ENCODE peak calls at places on chromosomes 3 and 15, in four cellular contexts. K is HepG2, J is K562, Q is GM12878. M is an unnamed sample.

GRCh38 chr3:185825639-185826481 is 1.0 kb upstream of the IGF2BP2 start:
- DNase-seq in K (no peak), J (peak), Q (no peak), M (peak)

GRCh38 chr3:47022540-47023161 is 43.2 kb downstream of the NBEAL2 start:
- DNase-seq in K (no peak), J (no peak), Q (no peak), M (no peak)

GRCh38 chr3:88231207-88231606 is 81.4 kb downstream of the C3orf38 start:
- DNase-seq in K (peak), J (no peak), Q (no peak), M (peak)

GRCh38 chr3:186095584-186096061 is 13.3 kb downstream of the ETV5 start:
- DNase-seq in K (peak), J (no peak), Q (no peak), M (no peak)

GRCh38 chr3:188881954-188882641 is 289.7 kb upstream of the TPRG1 start:
- DNase-seq in K (peak), J (no peak), Q (no peak), M (no peak)

GRCh38 chr15:92884459-92884812 is 15.7 kb upstream of the CHD2 start:
- DNase-seq in K (no peak), J (no peak), Q (no peak), M (no peak)

GRCh38 chr3:188123170-188123920 is 30.6 kb upstream of the LPP start:
- DNase-seq in K (peak), J (no peak), Q (no peak), M (no peak)

GRCh38 chr3:23663246-23663645 is 142.5 kb upstream of the UBE2E1 start:
- DNase-seq in K (no peak), J (no peak), Q (no peak), M (no peak)

GRCh38 chr3:169674090-169674489 is 10.6 kb upstream of the MECOM start:
- DNase-seq in K (no peak), J (no peak), Q (no peak), M (no peak)

GRCh38 chr3:43004282-43004681 is 25.2 kb downstream of the GASK1A start:
- DNase-seq in K (no peak), J (no peak), Q (no peak), M (no peak)

GRCh38 chr3:195421410-195421809 is 21.4 kb downstream of the ACAP2 start:
- DNase-seq in K (no peak), J (no peak), Q (no peak), M (no peak)

GRCh38 chr3:14561051-14561634 is 21.0 kb upstream of the GRIP2 start:
- DNase-seq in K (no peak), J (no peak), Q (no peak), M (no peak)

GRCh38 chr15:92917606-92918407 is 17.7 kb downstream of the CHD2 start:
- DNase-seq in K (peak), J (peak), Q (peak), M (peak)

GRCh38 chr3:197266331-197266730 is 32.1 kb downstream of the DLG1 start:
- DNase-seq in K (no peak), J (no peak), Q (no peak), M (no peak)

GRCh38 chr3:140766465-140766864 is 88.6 kb downstream of the TRIM42 start:
- DNase-seq in K (no peak), J (no peak), Q (no peak), M (no peak)

GRCh38 chr3:159150176-159150575 is 348.3 kb downstream of the MFSD1 start:
- DNase-seq in K (no peak), J (no peak), Q (no peak), M (no peak)

GRCh38 chr3:72123908-72124441 is 339.0 kb upstream of the PROK2 start:
- DNase-seq in K (peak), J (peak), Q (peak), M (no peak)

GRCh38 chr15:83659011-83659811 is 5.3 kb downstream of the ADAMTSL3 start:
- DNase-seq in K (peak), J (no peak), Q (no peak), M (no peak)

GRCh38 chr3:196995646-196996355 is 27.2 kb upstream of the PIGZ start:
- DNase-seq in K (no peak), J (no peak), Q (no peak), M (no peak)

GRCh38 chr3:8443829-8444791 is 57.5 kb upstream of the LMCD1 start:
- DNase-seq in K (peak), J (peak), Q (no peak), M (peak)

GRCh38 chr15:73233623-73234022 is 135.1 kb downstream of the HCN4 start:
- DNase-seq in K (no peak), J (no peak), Q (no peak), M (no peak)

GRCh38 chr3:145812396-145812795 is 348.6 kb downstream of the PLOD2 start:
- DNase-seq in K (no peak), J (no peak), Q (no peak), M (no peak)

GRCh38 chr3:71728632-71729342 is 3.6 kb upstream of the EIF4E3 start:
- DNase-seq in K (no peak), J (peak), Q (no peak), M (peak)

GRCh38 chr3:39250116-39250747 is 29.6 kb downstream of the CX3CR1 start:
- DNase-seq in K (no peak), J (no peak), Q (no peak), M (no peak)

GRCh38 chr3:34056181-34056910 is 257.9 kb downstream of the PDCD6IP start:
- DNase-seq in K (no peak), J (peak), Q (no peak), M (no peak)

GRCh38 chr3:58536501-58537411 is at the start of gene ACOX2:
- DNase-seq in K (no peak), J (no peak), Q (no peak), M (no peak)
- H3K4me3 ChIP-seq in K (peak), J (no peak), Q (no peak), M (no peak)

DNA sequence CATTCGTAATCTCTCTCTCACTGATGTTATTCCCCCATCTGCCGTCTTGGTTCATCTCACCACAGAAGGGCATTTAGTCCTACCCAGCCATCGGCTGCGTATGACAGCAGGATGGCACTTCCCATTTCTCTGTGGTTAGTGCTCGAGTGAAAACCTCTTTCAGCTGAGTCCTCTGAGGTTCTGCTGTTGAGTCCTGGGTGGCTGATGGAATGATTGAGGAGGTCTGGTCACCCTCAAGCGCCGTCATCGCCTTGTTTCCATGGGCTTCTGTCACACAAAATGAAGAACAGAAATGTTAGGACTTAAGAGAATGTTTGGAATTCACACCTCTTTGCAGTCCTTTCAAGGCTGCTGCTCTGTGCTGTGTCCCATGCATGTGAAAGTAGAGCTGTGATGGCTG is 9.4 kb upstream of the SACM1L start:
- DNase-seq in K (no peak), J (no peak), Q (no peak), M (peak)
- TF ChIP-seq JUNB in K (no peak), J (no peak), Q (no peak), M (no peak)

DNA sequence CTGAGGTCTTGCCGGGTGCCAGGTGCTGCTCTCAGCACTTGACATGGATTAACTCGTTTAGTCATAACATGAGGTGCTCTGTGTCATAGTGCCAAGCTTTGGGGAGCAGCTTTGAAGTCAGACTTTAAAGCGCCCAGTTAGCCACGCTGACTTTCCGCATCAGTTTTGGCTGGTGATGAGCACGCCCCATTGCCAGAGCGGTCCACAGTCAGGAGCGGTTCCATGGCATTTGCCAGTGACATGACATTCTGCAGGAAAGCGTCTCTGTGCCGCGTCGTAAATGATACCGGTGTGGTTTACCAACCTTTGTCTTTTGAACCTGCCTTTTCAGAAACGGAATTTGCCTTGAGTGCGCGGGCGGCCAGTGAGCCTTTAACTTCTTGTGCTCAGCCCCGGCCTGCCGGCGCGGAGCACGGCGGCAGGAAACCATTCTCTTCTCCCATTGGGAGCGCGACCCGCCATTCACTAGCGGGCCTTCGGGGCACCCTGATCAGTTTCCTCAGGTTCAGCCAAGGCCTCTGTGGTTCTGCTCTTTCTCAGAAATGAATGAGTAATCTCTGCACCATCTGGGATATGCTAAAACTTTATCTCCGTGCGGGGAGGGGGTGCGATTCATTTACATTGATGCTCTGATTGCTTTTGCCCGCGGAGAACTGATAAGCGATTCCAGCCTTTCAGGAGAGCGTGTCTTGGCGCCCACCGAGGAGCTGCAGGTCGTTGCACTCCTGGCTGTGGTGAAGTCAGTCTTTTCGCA is 1.7 kb upstream of the SLC2A2 start:
- DNase-seq in K (peak), J (peak), Q (no peak), M (peak)
- TF ChIP-seq EZH2 in K (no peak), J (peak), Q (no peak), M (no peak)

GRCh38 chr3:29302619-29303018 is 21.7 kb downstream of the RBMS3 start:
- DNase-seq in K (no peak), J (no peak), Q (no peak), M (no peak)

GRCh38 chr3:29313074-29313473 is 32.2 kb downstream of the RBMS3 start:
- DNase-seq in K (no peak), J (no peak), Q (no peak), M (no peak)

GRCh38 chr3:29310865-29311264 is 30.0 kb downstream of the RBMS3 start:
- DNase-seq in K (no peak), J (no peak), Q (no peak), M (no peak)

GRCh38 chr3:29311805-29312204 is 30.9 kb downstream of the RBMS3 start:
- DNase-seq in K (no peak), J (no peak), Q (no peak), M (no peak)

GRCh38 chr3:29307229-29307796 is 26.4 kb downstream of the RBMS3 start:
- DNase-seq in K (no peak), J (no peak), Q (no peak), M (no peak)
- H3K4me3 ChIP-seq in K (no peak), J (no peak), Q (no peak), M (no peak)

GRCh38 chr3:4978966-4979400 is 254 bp upstream of the BHLHE40 start:
- DNase-seq in K (peak), J (peak), Q (peak), M (peak)
- TF ChIP-seq JUNB in K (no peak), J (no peak), Q (no peak), M (no peak)

DNA sequence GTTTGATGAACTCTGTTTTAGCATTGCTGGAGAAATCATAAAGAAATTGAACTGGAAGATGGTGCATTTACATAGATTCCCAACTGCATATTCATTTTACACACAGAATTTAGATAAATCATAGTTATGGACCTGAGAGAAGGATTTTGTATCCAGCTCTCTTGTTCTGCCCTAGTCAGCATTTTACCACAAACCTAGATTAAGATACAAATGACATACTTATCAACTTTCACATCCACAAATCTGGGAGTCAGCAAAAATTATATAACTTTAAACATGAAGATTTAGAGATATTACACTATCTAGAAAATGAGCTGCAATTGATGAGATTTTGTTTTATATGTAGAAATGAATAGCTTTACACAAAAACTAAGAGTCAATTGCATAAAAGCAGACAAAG is 632.8 kb downstream of the IGSF11 start:
- DNase-seq in K (no peak), J (no peak), Q (no peak), M (no peak)
- TF ChIP-seq EZH2 in K (no peak), J (no peak), Q (no peak), M (no peak)

DNA sequence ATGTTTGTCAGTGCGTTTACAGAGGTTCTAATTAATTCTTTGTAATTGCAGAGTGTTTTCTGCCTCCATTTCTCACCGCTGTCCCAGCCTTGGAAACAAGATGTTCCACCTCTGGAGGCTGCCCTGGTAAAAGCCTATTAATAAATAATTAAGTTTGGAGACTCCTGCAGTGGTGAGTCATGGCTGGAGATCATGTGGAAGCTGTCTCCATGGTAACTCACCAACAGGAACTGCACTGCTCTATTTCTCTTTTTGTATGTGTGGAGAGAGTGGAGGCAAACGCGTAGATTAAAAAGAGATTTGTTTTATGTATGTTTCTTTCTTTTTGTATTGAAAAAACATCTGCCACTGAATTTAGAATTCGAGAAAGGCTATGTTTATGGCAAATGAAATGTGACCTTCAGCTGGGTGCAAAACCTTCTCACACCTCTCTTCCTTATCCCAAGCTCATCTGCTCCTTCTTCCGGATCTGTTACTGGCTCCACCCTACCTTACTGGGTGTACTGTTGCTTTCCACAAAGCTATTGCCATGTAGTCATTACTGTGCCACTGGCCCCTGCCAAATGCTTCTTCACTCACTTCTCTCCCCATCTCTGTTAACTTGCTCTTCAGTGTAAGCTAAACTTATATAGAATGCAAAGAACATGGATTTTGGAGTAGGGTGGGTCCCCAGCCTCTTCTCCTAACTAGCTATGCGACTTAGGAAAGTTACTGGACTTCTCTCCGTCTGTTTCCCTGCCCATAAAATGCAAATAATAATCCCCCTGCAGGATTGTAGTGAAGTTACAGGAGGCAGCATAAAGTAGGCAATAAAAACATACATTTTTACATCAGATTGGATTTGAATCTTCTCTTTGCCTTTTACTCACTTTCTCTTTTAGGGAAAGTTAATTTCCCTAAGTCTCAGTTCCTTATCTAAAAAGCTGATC is 778.5 kb downstream of the NTRK3 start:
- DNase-seq in K (no peak), J (peak), Q (no peak), M (peak)
- H3K4me3 ChIP-seq in K (no peak), J (no peak), Q (no peak), M (no peak)

GRCh38 chr15:57578288-57578900 is 13.3 kb upstream of the MYZAP start:
- DNase-seq in K (no peak), J (no peak), Q (no peak), M (no peak)
- TF ChIP-seq JUNB in K (no peak), J (no peak), Q (no peak), M (no peak)